ENCODE peak calls at places on chromosomes 1 and 21, in six cellular contexts. L is mesendoderm, P is IMR-90, N is neuronal stem cell, V is H1, G is trophoblast cell. K is an unnamed sample.

GRCh38 chr1:85611856-85612255 is 31.3 kb downstream of the CCN1 start:
- DNase-seq in N (no peak), P (peak), V (no peak), G (peak), L (peak), K (peak)

GRCh38 chr1:186236921-186237320 is 138.1 kb downstream of the TPR start:
- DNase-seq in N (no peak), V (no peak), P (peak), G (peak), L (peak), K (peak)

GRCh38 chr1:240312872-240313271 is 221.2 kb downstream of the FMN2 start:
- DNase-seq in N (no peak), L (peak), V (no peak), P (peak), G (no peak), K (peak)

GRCh38 chr1:5921129-5921528 is 71.1 kb downstream of the NPHP4 start:
- DNase-seq in L (no peak), P (no peak), N (no peak), G (no peak), V (no peak), K (no peak)

GRCh38 chr21:42570841-42571387 is 57.3 kb downstream of the SLC37A1 start:
- DNase-seq in V (no peak), N (peak), G (no peak), L (peak), P (no peak), K (no peak)

GRCh38 chr1:17858027-17858426 is 102.9 kb downstream of the ACTL8 start:
- DNase-seq in L (no peak), P (peak), N (no peak), V (no peak), G (no peak), K (no peak)

GRCh38 chr1:180343931-180344406 is 113.9 kb downstream of the LHX4 start:
- DNase-seq in N (no peak), P (peak), L (no peak), V (no peak), G (no peak), K (peak)

GRCh38 chr1:88250915-88251314 is 433.2 kb upstream of the PKN2 start:
- DNase-seq in L (no peak), V (no peak), P (no peak), G (no peak), N (no peak), K (no peak)

GRCh38 chr21:46004168-46004861 is 22.7 kb downstream of the COL6A1 start:
- DNase-seq in L (no peak), V (peak), N (no peak), G (no peak), P (no peak), K (no peak)

GRCh38 chr21:45862544-45863207 is 118.9 kb upstream of the COL6A1 start:
- DNase-seq in G (no peak), V (no peak), N (no peak), P (no peak), L (no peak), K (no peak)

GRCh38 chr1:206472454-206472853 is 2.2 kb downstream of the IKBKE start:
- DNase-seq in N (no peak), L (peak), V (no peak), P (peak), G (no peak), K (peak)

GRCh38 chr1:22275626-22276395 is 132.9 kb upstream of the WNT4 start:
- DNase-seq in L (peak), P (peak), V (peak), N (peak), G (peak), K (peak)

GRCh38 chr21:28253378-28253777 is 739.3 kb downstream of the LTN1 start:
- DNase-seq in V (no peak), L (no peak), G (no peak), P (peak), N (no peak), K (peak)

GRCh38 chr1:240653030-240653429 is 41.1 kb upstream of the GREM2 start:
- DNase-seq in V (no peak), G (no peak), P (no peak), L (no peak), N (no peak), K (no peak)

GRCh38 chr1:18535391-18536210 is 54.9 kb downstream of the KLHDC7A start:
- DNase-seq in L (no peak), N (no peak), P (no peak), V (peak), G (no peak), K (no peak)

GRCh38 chr1:44605904-44606615 is 68.2 kb downstream of the TMEM53 start:
- DNase-seq in L (no peak), V (no peak), P (no peak), N (no peak), G (no peak), K (no peak)

GRCh38 chr1:32703479-32704291 is 1.1 kb upstream of the SYNC start:
- DNase-seq in G (peak), V (no peak), L (peak), N (no peak), P (peak), K (peak)

GRCh38 chr1:218312509-218312908 is 27.4 kb downstream of the RRP15 start:
- DNase-seq in N (no peak), L (no peak), P (peak), G (no peak), V (no peak), K (no peak)

GRCh38 chr1:98323396-98323795 is 338.1 kb upstream of the SNX7 start:
- DNase-seq in N (no peak), L (peak), G (peak), V (no peak), P (peak), K (peak)

GRCh38 chr1:7785108-7785507 is 1.0 kb downstream of the PER3 start:
- DNase-seq in V (no peak), L (peak), N (no peak), P (no peak), G (no peak), K (no peak)

GRCh38 chr1:151935154-151935553 is 25.8 kb upstream of the THEM4 start:
- DNase-seq in P (peak), N (no peak), G (no peak), V (no peak), L (peak), K (peak)

GRCh38 chr1:216815239-216815955 is 92.2 kb upstream of the ESRRG start:
- DNase-seq in V (no peak), L (no peak), P (peak), N (peak), G (no peak), K (peak)

GRCh38 chr1:16716691-16717173 is 23.6 kb upstream of the RNU1-4 start:
- DNase-seq in P (no peak), V (no peak), N (no peak), L (no peak), G (peak), K (no peak)

GRCh38 chr1:100722211-100722610 is 2.7 kb downstream of the VCAM1 start:
- DNase-seq in G (no peak), L (no peak), V (no peak), N (no peak), P (peak), K (no peak)
- H3K4me3 ChIP-seq in G (no peak), L (no peak), V (no peak), N (no peak), P (peak), K (peak)

GRCh38 chr1:94653454-94653853 is 111.9 kb upstream of the F3 start:
- DNase-seq in L (no peak), V (peak), G (no peak), N (no peak), P (no peak), K (no peak)
- H2AK5ac ChIP-seq in L (peak), V (peak), G (no peak), N (peak), P (peak), K (peak)

DNA sequence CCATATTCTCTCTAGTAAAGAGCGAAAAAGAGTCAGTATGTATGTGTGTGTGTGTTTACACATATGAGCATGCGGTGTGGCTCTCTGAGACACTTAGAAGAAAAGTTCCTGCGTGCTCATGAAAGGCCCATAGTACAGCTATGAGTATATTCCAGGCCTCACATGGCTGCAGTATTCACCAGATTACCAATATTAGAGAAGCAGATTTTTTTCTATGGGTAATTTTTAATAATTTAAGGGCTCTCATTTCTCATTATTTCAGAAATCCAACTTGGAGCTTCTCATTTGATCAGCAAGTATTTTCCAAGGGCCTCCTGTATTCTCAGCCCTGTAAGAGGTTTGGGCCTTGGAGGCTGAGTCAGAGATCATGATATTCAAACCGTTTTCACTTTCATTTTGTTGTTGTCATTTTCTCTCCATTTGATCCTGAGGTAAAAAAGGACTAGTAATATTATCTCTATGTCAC is 232.9 kb upstream of the SGIP1 start:
- DNase-seq in G (no peak), P (peak), L (no peak), N (no peak), V (no peak), K (peak)
- H3K4me3 ChIP-seq in G (no peak), P (peak), L (no peak), N (no peak), V (no peak), K (peak)

GRCh38 chr1:244834596-244835275 is 722 bp upstream of the COX20 start:
- DNase-seq in P (peak), N (no peak), L (no peak), V (no peak), G (peak), K (peak)
- H2AK5ac ChIP-seq in P (peak), N (no peak), L (no peak), V (peak), G (peak), K (peak)

GRCh38 chr1:153611024-153611352 is 1.9 kb downstream of the S100A16 start:
- DNase-seq in N (no peak), V (no peak), P (no peak), L (no peak), G (no peak), K (no peak)

GRCh38 chr1:153608742-153609584 is 4.0 kb downstream of the S100A16 start:
- DNase-seq in V (peak), L (peak), G (peak), N (peak), P (peak), K (peak)

GRCh38 chr1:153611356-153611755 is 1.6 kb downstream of the S100A16 start:
- DNase-seq in G (no peak), N (no peak), P (no peak), V (no peak), L (no peak), K (no peak)

GRCh38 chr1:153609585-153609907 is 3.4 kb downstream of the S100A16 start:
- DNase-seq in V (no peak), N (no peak), P (no peak), L (no peak), G (no peak), K (no peak)

DNA sequence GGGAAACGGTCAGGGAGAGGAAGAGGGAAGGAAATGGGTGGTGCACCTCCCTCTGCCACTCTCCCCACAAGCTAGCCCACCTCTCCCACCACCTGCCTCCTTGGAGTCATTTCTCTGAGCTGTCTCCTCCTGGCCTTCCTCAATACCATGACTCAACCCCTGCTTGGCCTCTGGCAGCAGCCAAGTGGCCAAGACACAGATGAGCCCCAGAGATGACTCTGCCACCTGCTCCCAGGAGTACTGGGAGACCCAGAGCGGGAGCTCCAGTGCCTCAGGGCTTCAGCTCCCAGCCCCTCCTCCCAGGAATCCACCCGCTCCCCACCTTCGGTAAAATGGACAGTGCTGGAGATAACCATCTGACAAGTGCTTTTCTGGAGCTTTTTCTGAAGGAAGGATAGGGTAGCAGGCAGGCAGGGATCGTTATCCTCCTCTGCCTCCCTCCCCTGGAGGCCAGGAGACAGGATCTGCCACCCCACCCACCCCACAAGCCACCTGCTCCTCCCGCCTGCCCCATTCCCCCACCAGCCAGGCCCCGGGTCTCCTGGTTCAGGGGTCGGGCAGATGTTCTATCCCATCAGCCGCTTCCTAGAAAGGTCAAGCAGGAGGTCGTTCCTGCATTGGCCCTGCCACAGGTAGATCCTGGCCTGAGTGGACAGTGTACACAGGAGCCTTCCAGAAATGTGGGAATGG is 2.5 kb downstream of the S100A16 start:
- DNase-seq in G (peak), P (peak), V (no peak), L (no peak), N (no peak), K (no peak)
- H3K4me3 ChIP-seq in G (no peak), P (no peak), V (no peak), L (no peak), N (no peak), K (peak)

GRCh38 chr1:162093095-162093494 is 23.6 kb downstream of the NOS1AP start:
- DNase-seq in P (no peak), N (no peak), G (no peak), L (no peak), V (no peak), K (no peak)
- H2AK5ac ChIP-seq in P (no peak), N (no peak), G (no peak), L (no peak), V (peak), K (no peak)

GRCh38 chr1:210232524-210233215 is at the start of gene SERTAD4:
- DNase-seq in V (peak), L (peak), G (peak), N (peak), P (no peak), K (peak)

GRCh38 chr1:210234254-210234747 is 1.7 kb downstream of the SERTAD4 start:
- DNase-seq in G (peak), P (no peak), N (no peak), V (peak), L (peak), K (no peak)

GRCh38 chr1:210231846-210232523 is 611 bp upstream of the SERTAD4 start:
- DNase-seq in V (no peak), L (peak), G (no peak), N (no peak), P (no peak), K (peak)

GRCh38 chr1:210233495-210234253 is 1.1 kb downstream of the SERTAD4 start:
- DNase-seq in L (peak), V (peak), N (peak), G (peak), P (peak), K (peak)

DNA sequence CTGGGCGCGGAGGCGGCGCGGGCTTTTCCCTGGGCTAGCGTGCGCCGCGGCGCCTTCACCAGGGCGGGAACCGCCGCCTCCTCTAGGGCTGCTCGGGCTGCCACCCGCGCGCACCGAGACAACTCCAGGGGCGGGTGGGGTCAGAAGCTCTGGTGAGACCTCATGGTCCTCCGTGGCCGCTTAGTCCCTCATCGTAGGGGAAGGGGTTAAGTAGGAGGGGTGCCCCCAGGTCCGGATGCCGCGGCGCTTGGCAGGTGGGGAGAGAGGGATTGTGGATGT is 559 bp downstream of the SERTAD4 start:
- DNase-seq in N (no peak), G (no peak), P (no peak), L (no peak), V (peak), K (peak)
- H3K4me3 ChIP-seq in N (peak), G (peak), P (peak), L (peak), V (peak), K (peak)